ENCODE peak calls at places on chromosomes 6 and 20, in four cellular contexts. D is ACHN; N is effector memory CD8-positive, alpha-beta T cell; V is anterior cingulate cortex. S is an unnamed sample.

GRCh38 chr20:59043698-59044097 is 1.1 kb upstream of the PRELID3B start:
- DNase-seq in N (no peak), V (no peak), D (no peak), S (no peak)

GRCh38 chr6:52937908-52938307 is 28.4 kb upstream of the GSTA3 start:
- DNase-seq in V (no peak), D (peak; percentile 76), N (no peak), S (no peak)

GRCh38 chr6:24864345-24864744 is 65.6 kb upstream of the ARMH2 start:
- DNase-seq in N (no peak), V (no peak), D (no peak), S (no peak)

GRCh38 chr6:20686142-20686541 is 151.9 kb downstream of the CDKAL1 start:
- DNase-seq in D (no peak), V (no peak), N (no peak), S (no peak)

GRCh38 chr6:35439308-35439707 is 12.8 kb upstream of the FANCE start:
- DNase-seq in V (no peak), N (no peak), D (no peak), S (no peak)

GRCh38 chr6:106858653-106859092 is 115.9 kb downstream of the CD24 start:
- DNase-seq in D (peak; percentile 17), V (no peak), N (no peak), S (no peak)

GRCh38 chr20:8662433-8662954 is 406.4 kb upstream of the PLCB4 start:
- DNase-seq in V (no peak), N (no peak), D (no peak), S (no peak)

GRCh38 chr6:46015119-46015968 is at the start of gene CLIC5:
- DNase-seq in V (no peak), D (no peak), N (peak; percentile 21), S (no peak)

GRCh38 chr6:157962601-157963084 is 19.0 kb upstream of the SYNJ2 start:
- DNase-seq in N (no peak), D (no peak), V (no peak), S (no peak)

GRCh38 chr20:46084805-46085792 is 4.7 kb downstream of the NCOA5 start:
- DNase-seq in D (no peak), N (no peak), V (no peak), S (no peak)

GRCh38 chr20:12891643-12892042 is 117.1 kb upstream of the SPTLC3 start:
- DNase-seq in N (no peak), V (no peak), D (no peak), S (no peak)

GRCh38 chr6:26187981-26188635 is 100.9 kb downstream of the HFE start:
- DNase-seq in N (no peak), V (no peak), D (peak; percentile 60), S (peak; percentile 65)

GRCh38 chr6:123393333-123393732 is 243.4 kb downstream of the TRDN start:
- DNase-seq in V (no peak), D (peak; percentile 26), N (no peak), S (peak; percentile 59)